ENCODE peak calls at places on chromosomes 13 and 19, in five cellular contexts. G, V, E, S and I are unnamed samples.

GRCh38 chr13:112744306-112745021 is 54.6 kb downstream of the ATP11A start:
- DNase-seq in G (no peak), V (no peak), E (no peak), S (no peak), I (no peak)

GRCh38 chr13:50387124-50387581 is 371.9 kb downstream of the KCNRG start:
- DNase-seq in G (no peak), V (peak; percentile 23), E (peak; percentile 25), S (no peak), I (no peak)

GRCh38 chr13:73721571-73721970 is 412.6 kb downstream of the KLF12 start:
- DNase-seq in G (no peak), V (no peak), E (no peak), S (no peak), I (no peak)

GRCh38 chr19:43774103-43774939 is 6.5 kb downstream of the KCNN4 start:
- DNase-seq in G (no peak), V (peak; percentile 96), E (peak; percentile 63), S (no peak), I (no peak)

GRCh38 chr19:8093740-8094139 is 41.2 kb downstream of the CCL25 start:
- DNase-seq in G (no peak), V (no peak), E (no peak), S (no peak), I (no peak)

GRCh38 chr19:1875646-1876493 is 9.4 kb downstream of the ABHD17A start:
- DNase-seq in G (no peak), V (peak; percentile 77), E (peak; percentile 79), S (peak; percentile 51), I (no peak)

GRCh38 chr13:76307157-76307556 is 579.0 kb downstream of the KCTD12 start:
- DNase-seq in G (no peak), V (no peak), E (no peak), S (no peak), I (no peak)

GRCh38 chr13:18947376-18947977 is 234.1 kb downstream of the TUBA3C start:
- DNase-seq in G (no peak), V (no peak), E (no peak), S (no peak), I (no peak)

GRCh38 chr13:99984463-99985242 is 3.1 kb downstream of the ZIC2 start:
- DNase-seq in G (no peak), V (no peak), E (no peak), S (no peak), I (peak; percentile 40)

GRCh38 chr19:15417699-15418098 is 1.1 kb downstream of the AKAP8L start:
- DNase-seq in G (no peak), V (no peak), E (no peak), S (no peak), I (no peak)

GRCh38 chr19:47097396-47098217 is 16.0 kb downstream of the ZC3H4 start:
- DNase-seq in G (no peak), V (no peak), E (no peak), S (no peak), I (no peak)

GRCh38 chr13:54787754-54788153 is 1759.1 kb downstream of the OLFM4 start:
- DNase-seq in G (no peak), V (no peak), E (no peak), S (no peak), I (no peak)

GRCh38 chr19:29667941-29668340 is 2.7 kb downstream of the PLEKHF1 start:
- DNase-seq in G (no peak), V (no peak), E (no peak), S (no peak), I (no peak)

GRCh38 chr19:39430675-39431593 is 4.8 kb downstream of the RPS16 start:
- DNase-seq in G (no peak), V (peak; percentile 48), E (peak; percentile 71), S (no peak), I (peak; percentile 99)

GRCh38 chr13:73303858-73304257 is 245.1 kb downstream of the KLF5 start:
- DNase-seq in G (peak; percentile 13), V (no peak), E (no peak), S (no peak), I (no peak)

GRCh38 chr13:40963927-40964326 is 55.2 kb downstream of the ELF1 start:
- DNase-seq in G (no peak), V (no peak), E (no peak), S (no peak), I (peak; percentile 12)
- TF ChIP-seq KDM1A in G (no peak), V (no peak), E (no peak), S (no peak), I (no peak)

GRCh38 chr19:55476100-55476775 is at the start of gene ZNF628:
- DNase-seq in G (peak; percentile 90), V (peak; percentile 93), E (peak; percentile 93), S (peak; percentile 83), I (peak; percentile 99)

GRCh38 chr19:55479451-55480230 is 3.2 kb downstream of the ZNF628 start:
- DNase-seq in G (no peak), V (no peak), E (no peak), S (no peak), I (no peak)

GRCh38 chr19:55479045-55479444 is 2.6 kb downstream of the ZNF628 start:
- DNase-seq in G (no peak), V (peak; percentile 27), E (no peak), S (no peak), I (no peak)

GRCh38 chr19:55477905-55478304 is 1.5 kb downstream of the ZNF628 start:
- DNase-seq in G (no peak), V (no peak), E (no peak), S (no peak), I (no peak)

GRCh38 chr19:55478364-55478763 is 1.9 kb downstream of the ZNF628 start:
- DNase-seq in G (no peak), V (no peak), E (no peak), S (no peak), I (no peak)
- H3K4me3 ChIP-seq in G (no peak overlapping the region), V (peak overlapping the region; percentile 61), E (no peak overlapping the region), S (no peak overlapping the region), I (no peak overlapping the region)

DNA sequence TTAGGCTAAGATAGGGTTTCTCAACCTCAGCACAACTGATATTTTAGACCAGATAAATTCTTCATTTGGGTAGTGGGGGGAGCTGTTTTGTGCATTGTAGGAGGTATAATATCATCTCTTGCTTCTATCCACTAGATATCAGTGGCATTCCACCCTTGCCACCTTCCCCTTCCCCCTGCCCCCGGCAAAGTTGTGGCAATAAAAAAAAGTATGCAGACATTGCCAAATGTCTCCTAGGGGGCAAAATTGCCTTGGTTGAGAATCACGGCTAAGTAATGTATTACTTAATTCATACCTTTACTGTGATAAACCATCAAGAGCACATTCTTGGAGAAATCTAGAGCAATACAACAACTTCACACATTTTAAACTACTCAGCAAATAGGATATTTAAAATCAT is 51.4 kb downstream of the UBL3 start:
- DNase-seq in G (no peak), V (no peak), E (no peak), S (no peak), I (no peak)
- TF ChIP-seq USF2 in G (no peak), V (no peak), E (no peak), S (no peak), I (no peak)

GRCh38 chr19:50478901-50479715 is 2.5 kb upstream of the GARIN5A start:
- DNase-seq in G (no peak), V (peak; percentile 76), E (peak; percentile 81), S (no peak), I (peak; percentile 89)
- TF ChIP-seq KDM1A in G (no peak), V (no peak), E (no peak), S (no peak), I (no peak)

GRCh38 chr13:46377554-46377953 is 9.5 kb downstream of the RUBCNL start:
- DNase-seq in G (no peak), V (no peak), E (no peak), S (no peak), I (no peak)

GRCh38 chr13:46374710-46375109 is 12.3 kb downstream of the RUBCNL start:
- DNase-seq in G (no peak), V (no peak), E (no peak), S (no peak), I (no peak)

GRCh38 chr13:46372071-46372470 is 15.0 kb downstream of the RUBCNL start:
- DNase-seq in G (no peak), V (no peak), E (no peak), S (no peak), I (no peak)

GRCh38 chr13:46369506-46370268 is 17.4 kb downstream of the RUBCNL start:
- DNase-seq in G (no peak), V (no peak), E (no peak), S (no peak), I (no peak)

DNA sequence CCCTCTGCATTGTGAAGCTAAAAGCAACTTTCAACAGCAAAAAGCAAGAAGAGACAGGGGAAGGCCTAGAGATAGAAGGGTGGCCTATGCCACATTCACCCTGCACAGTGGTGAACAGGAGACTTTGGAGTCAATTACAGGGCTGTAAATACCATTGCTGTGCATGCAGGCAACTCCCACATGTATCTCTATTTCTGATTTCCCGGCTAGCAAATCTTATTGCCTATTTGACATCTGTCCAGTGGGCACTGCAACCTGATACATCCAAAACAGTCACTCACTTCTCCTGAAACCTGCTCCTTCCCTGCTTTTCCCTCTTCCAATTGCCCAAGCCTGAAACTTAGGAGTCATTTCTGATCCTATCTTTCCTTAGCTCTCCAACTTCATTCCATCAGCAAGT is 13.4 kb downstream of the RUBCNL start:
- DNase-seq in G (no peak), V (no peak), E (no peak), S (no peak), I (no peak)
- H3K4me3 ChIP-seq in G (no peak overlapping the region), V (no peak overlapping the region), E (no peak overlapping the region), S (peak overlapping the region; percentile 15), I (no peak overlapping the region)